ENCODE peak calls at places on chromosomes 3 and 15, in seven cellular contexts. One of them, this sample, is unnamed.

GRCh38 chr3:78666458-78666800 is 1101.4 kb downstream of the ROBO1 start:
- DNase-seq in tibial nerve: no peak
- DNase-seq in uterus: no peak
- DNase-seq in spleen: no peak
- DNase-seq in H1: no peak
- DNase-seq in esophagus muscularis mucosa: no peak
- DNase-seq in sigmoid colon: no peak
- DNase-seq in this sample: no peak

GRCh38 chr3:62421275-62421674 is 47.9 kb upstream of the FEZF2 start:
- DNase-seq in tibial nerve: no peak
- DNase-seq in uterus: no peak
- DNase-seq in spleen: no peak
- DNase-seq in H1: no peak
- DNase-seq in esophagus muscularis mucosa: no peak
- DNase-seq in sigmoid colon: no peak
- DNase-seq in this sample: no peak

GRCh38 chr3:194265505-194265892 is 85.6 kb downstream of the CPN2 start:
- DNase-seq in tibial nerve: peak; percentile 79
- DNase-seq in uterus: peak; percentile 84
- DNase-seq in spleen: peak; percentile 90
- DNase-seq in H1: no peak
- DNase-seq in esophagus muscularis mucosa: no peak
- DNase-seq in sigmoid colon: peak; percentile 98
- DNase-seq in this sample: peak; percentile 81

GRCh38 chr3:31095254-31095653 is 200.8 kb upstream of the GADL1 start:
- DNase-seq in tibial nerve: no peak
- DNase-seq in uterus: no peak
- DNase-seq in spleen: no peak
- DNase-seq in H1: no peak
- DNase-seq in esophagus muscularis mucosa: no peak
- DNase-seq in sigmoid colon: no peak
- DNase-seq in this sample: no peak

GRCh38 chr3:156728267-156728985 is 54.0 kb downstream of the TIPARP start:
- DNase-seq in tibial nerve: no peak
- DNase-seq in uterus: no peak
- DNase-seq in spleen: no peak
- DNase-seq in H1: no peak
- DNase-seq in esophagus muscularis mucosa: peak; percentile 64
- DNase-seq in sigmoid colon: no peak
- DNase-seq in this sample: no peak

GRCh38 chr15:72345280-72345679 is 25.3 kb upstream of the CELF6 start:
- DNase-seq in tibial nerve: no peak
- DNase-seq in uterus: no peak
- DNase-seq in spleen: no peak
- DNase-seq in H1: no peak
- DNase-seq in esophagus muscularis mucosa: no peak
- DNase-seq in sigmoid colon: no peak
- DNase-seq in this sample: no peak

GRCh38 chr3:129927072-129927471 is 33.6 kb upstream of the TMCC1 start:
- DNase-seq in tibial nerve: no peak
- DNase-seq in uterus: no peak
- DNase-seq in spleen: peak; percentile 49
- DNase-seq in H1: no peak
- DNase-seq in esophagus muscularis mucosa: no peak
- DNase-seq in sigmoid colon: no peak
- DNase-seq in this sample: no peak

GRCh38 chr3:71168961-71169411 is 414.5 kb downstream of the FOXP1 start:
- DNase-seq in tibial nerve: no peak
- DNase-seq in uterus: no peak
- DNase-seq in spleen: no peak
- DNase-seq in H1: no peak
- DNase-seq in esophagus muscularis mucosa: no peak
- DNase-seq in sigmoid colon: no peak
- DNase-seq in this sample: no peak

GRCh38 chr3:190631295-190631694 is 117.4 kb downstream of the IL1RAP start:
- DNase-seq in tibial nerve: no peak
- DNase-seq in uterus: no peak
- DNase-seq in spleen: no peak
- DNase-seq in H1: no peak
- DNase-seq in esophagus muscularis mucosa: no peak
- DNase-seq in sigmoid colon: no peak
- DNase-seq in this sample: no peak

GRCh38 chr3:195892355-195893120 is 15.8 kb downstream of the TNK2 start:
- DNase-seq in tibial nerve: peak; percentile 37
- DNase-seq in uterus: peak; percentile 62
- DNase-seq in spleen: no peak
- DNase-seq in H1: no peak
- DNase-seq in esophagus muscularis mucosa: no peak
- DNase-seq in sigmoid colon: peak; percentile 93
- DNase-seq in this sample: no peak

GRCh38 chr15:90060797-90061196 is 41.5 kb downstream of the IDH2 start:
- DNase-seq in tibial nerve: no peak
- DNase-seq in uterus: no peak
- DNase-seq in spleen: no peak
- DNase-seq in H1: no peak
- DNase-seq in esophagus muscularis mucosa: no peak
- DNase-seq in sigmoid colon: no peak
- DNase-seq in this sample: no peak

GRCh38 chr15:99729920-99730319 is 3.3 kb downstream of the LYSMD4 start:
- DNase-seq in tibial nerve: no peak
- DNase-seq in uterus: peak; percentile 59
- DNase-seq in spleen: no peak
- DNase-seq in H1: no peak
- DNase-seq in esophagus muscularis mucosa: no peak
- DNase-seq in sigmoid colon: no peak
- DNase-seq in this sample: peak; percentile 38

GRCh38 chr3:101779808-101780366 is 876 bp downstream of the NXPE3 start:
- DNase-seq in tibial nerve: peak; percentile 16
- DNase-seq in uterus: no peak
- DNase-seq in spleen: no peak
- DNase-seq in H1: no peak
- DNase-seq in esophagus muscularis mucosa: no peak
- DNase-seq in sigmoid colon: no peak
- DNase-seq in this sample: no peak

GRCh38 chr3:112818289-112818688 is 28.4 kb downstream of the CD200R1L start:
- DNase-seq in tibial nerve: no peak
- DNase-seq in uterus: no peak
- DNase-seq in spleen: no peak
- DNase-seq in H1: no peak
- DNase-seq in esophagus muscularis mucosa: no peak
- DNase-seq in sigmoid colon: no peak
- DNase-seq in this sample: no peak

GRCh38 chr3:127961963-127962362 is 46.9 kb downstream of the KBTBD12 start:
- DNase-seq in tibial nerve: no peak
- DNase-seq in uterus: no peak
- DNase-seq in spleen: no peak
- DNase-seq in H1: no peak
- DNase-seq in esophagus muscularis mucosa: no peak
- DNase-seq in sigmoid colon: no peak
- DNase-seq in this sample: peak; percentile 37

GRCh38 chr15:78709263-78709882 is 68.4 kb upstream of the CHRNB4 start:
- DNase-seq in tibial nerve: peak; percentile 16
- DNase-seq in uterus: peak; percentile 56
- DNase-seq in spleen: peak; percentile 92
- DNase-seq in H1: peak; percentile 94
- DNase-seq in esophagus muscularis mucosa: peak; percentile 92
- DNase-seq in sigmoid colon: peak; percentile 88
- DNase-seq in this sample: peak; percentile 78

GRCh38 chr3:122350814-122351418 is 25.9 kb downstream of the CSTA start:
- DNase-seq in tibial nerve: no peak
- DNase-seq in uterus: no peak
- DNase-seq in spleen: no peak
- DNase-seq in H1: no peak
- DNase-seq in esophagus muscularis mucosa: peak; percentile 5
- DNase-seq in sigmoid colon: no peak
- DNase-seq in this sample: no peak

DNA sequence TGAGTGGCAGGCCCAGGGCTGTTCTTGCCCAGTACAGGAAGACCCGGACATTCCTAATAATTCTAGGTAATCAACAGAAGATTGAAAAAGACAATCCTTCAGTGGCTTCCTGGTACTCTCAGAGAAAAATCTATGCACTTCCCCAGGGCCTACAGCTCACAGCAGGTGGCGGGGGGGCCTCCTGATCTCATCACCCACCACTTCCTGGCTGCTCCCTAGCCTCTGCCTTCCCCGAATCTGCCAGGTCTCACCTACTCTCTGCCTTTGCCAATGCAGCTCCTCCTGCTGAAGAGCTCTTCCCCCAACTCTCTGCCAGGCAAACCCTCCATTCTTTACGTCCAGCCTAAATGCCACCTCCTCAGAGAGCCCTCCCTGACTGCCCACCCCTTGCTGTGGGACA is 37.5 kb downstream of the EHD4 start:
- DNase-seq in tibial nerve: no peak
- DNase-seq in uterus: no peak
- DNase-seq in spleen: peak; percentile 91
- DNase-seq in H1: peak; percentile 63
- DNase-seq in esophagus muscularis mucosa: no peak
- DNase-seq in sigmoid colon: peak; percentile 27
- DNase-seq in this sample: peak; percentile 46
- TF ChIP-seq POLR2A in tibial nerve: no peak
- TF ChIP-seq POLR2A in uterus: no peak
- TF ChIP-seq POLR2A in spleen: no peak
- TF ChIP-seq POLR2A in H1: no peak
- TF ChIP-seq POLR2A in esophagus muscularis mucosa: no peak
- TF ChIP-seq POLR2A in sigmoid colon: no peak
- TF ChIP-seq POLR2A in this sample: no peak

GRCh38 chr15:64155802-64156651 is 4.5 kb downstream of the SNX22 start:
- DNase-seq in tibial nerve: no peak
- DNase-seq in uterus: no peak
- DNase-seq in spleen: peak; percentile 66
- DNase-seq in H1: no peak
- DNase-seq in esophagus muscularis mucosa: no peak
- DNase-seq in sigmoid colon: no peak
- DNase-seq in this sample: no peak
- H3K4me1 ChIP-seq in tibial nerve: peaks cover 36% of the 10 kb centered on the region
- H3K4me1 ChIP-seq in uterus: no peaks in the 10 kb centered on the region
- H3K4me1 ChIP-seq in spleen: peaks cover 74% of the 10 kb centered on the region
- H3K4me1 ChIP-seq in H1: peaks cover 6% of the 10 kb centered on the region
- H3K4me1 ChIP-seq in esophagus muscularis mucosa: peaks cover 66% of the 10 kb centered on the region
- H3K4me1 ChIP-seq in sigmoid colon: peaks cover 52% of the 10 kb centered on the region
- H3K4me1 ChIP-seq in this sample: peaks cover 40% of the 10 kb centered on the region

DNA sequence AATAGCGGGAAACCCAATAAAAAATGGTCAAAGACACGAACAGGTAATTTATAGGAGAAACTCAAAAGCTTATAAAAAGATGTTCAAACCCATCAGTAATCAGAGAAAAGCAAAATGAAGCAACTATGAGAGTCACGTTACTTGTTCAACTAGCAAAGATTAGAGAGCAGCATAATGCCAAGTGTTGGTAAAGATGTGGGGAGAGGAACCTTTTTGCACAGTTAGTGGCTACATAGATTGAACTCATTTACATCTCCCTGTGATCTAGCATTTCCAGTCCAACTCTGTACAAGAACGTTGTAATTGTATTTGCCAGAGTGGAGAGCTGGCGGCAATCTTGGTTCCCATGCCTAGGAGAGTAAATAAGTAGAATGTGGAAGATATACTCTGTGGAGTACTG is 15.2 kb downstream of the CCR1 start:
- DNase-seq in tibial nerve: no peak
- DNase-seq in uterus: no peak
- DNase-seq in spleen: no peak
- DNase-seq in H1: no peak
- DNase-seq in esophagus muscularis mucosa: no peak
- DNase-seq in sigmoid colon: no peak
- DNase-seq in this sample: no peak
- TF ChIP-seq CTCF in tibial nerve: no peak
- TF ChIP-seq CTCF in uterus: no peak
- TF ChIP-seq CTCF in spleen: no peak
- TF ChIP-seq CTCF in H1: no peak
- TF ChIP-seq CTCF in esophagus muscularis mucosa: no peak
- TF ChIP-seq CTCF in sigmoid colon: no peak
- TF ChIP-seq CTCF in this sample: no peak

DNA sequence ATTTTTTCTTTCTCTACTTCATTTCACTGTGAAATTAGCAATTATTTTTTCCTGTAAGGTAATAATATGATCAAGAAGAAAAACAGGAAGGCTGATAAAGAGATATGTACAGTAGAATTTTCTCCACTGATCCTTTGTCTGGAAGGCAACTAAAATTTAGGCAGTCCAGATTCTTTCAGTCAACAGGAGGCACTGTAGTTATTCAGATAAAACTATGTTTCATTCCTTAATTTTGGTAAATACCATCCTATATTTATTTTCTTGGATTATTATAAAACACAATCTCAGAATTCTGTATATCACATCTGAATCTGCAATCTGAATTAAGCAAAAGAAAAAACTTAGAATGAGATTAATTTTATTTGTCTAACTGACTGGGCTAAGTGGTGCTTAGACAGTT is 343.2 kb downstream of the LSAMP start:
- DNase-seq in tibial nerve: no peak
- DNase-seq in uterus: no peak
- DNase-seq in spleen: no peak
- DNase-seq in H1: no peak
- DNase-seq in esophagus muscularis mucosa: no peak
- DNase-seq in sigmoid colon: no peak
- DNase-seq in this sample: no peak
- TF ChIP-seq POLR2A in tibial nerve: no peak
- TF ChIP-seq POLR2A in uterus: no peak
- TF ChIP-seq POLR2A in spleen: no peak
- TF ChIP-seq POLR2A in H1: no peak
- TF ChIP-seq POLR2A in esophagus muscularis mucosa: no peak
- TF ChIP-seq POLR2A in sigmoid colon: no peak
- TF ChIP-seq POLR2A in this sample: no peak

This sample was measured in stomach.